ENCODE peak calls at places on chromosomes 3 and 15, in four cellular contexts. A is breast epithelium, F is retinal pigment epithelial cell, H is H7. G is an unnamed sample.

GRCh38 chr15:57217716-57218598 is 158.3 kb upstream of the CGNL1 start:
- DNase-seq in A (no peak), F (no peak), H (no peak), G (no peak)

GRCh38 chr3:49683162-49683561 is 6.1 kb downstream of the MST1 start:
- DNase-seq in A (no peak), F (no peak), H (no peak), G (no peak)

GRCh38 chr3:179811321-179812095 is 158.7 kb downstream of the USP13 start:
- DNase-seq in A (no peak), F (no peak), H (peak; percentile 72), G (no peak)

GRCh38 chr15:83192742-83193141 is 14.9 kb downstream of the HDGFL3 start:
- DNase-seq in A (no peak), F (no peak), H (no peak), G (no peak)

GRCh38 chr3:112011376-112011940 is 12.7 kb downstream of the TAGLN3 start:
- DNase-seq in A (no peak), F (no peak), H (no peak), G (no peak)

GRCh38 chr3:141644931-141645330 is 93.2 kb upstream of the RNF7 start:
- DNase-seq in A (peak; percentile 77), F (no peak), H (peak; percentile 68), G (peak; percentile 28)

GRCh38 chr15:78402056-78402610 is 35.9 kb upstream of the IREB2 start:
- DNase-seq in A (no peak), F (no peak), H (no peak), G (no peak)

GRCh38 chr3:181056276-181056675 is 66.7 kb upstream of the DNAJC19 start:
- DNase-seq in A (no peak), F (no peak), H (no peak), G (no peak)

GRCh38 chr3:123085293-123085949 is 18.6 kb downstream of the PDIA5 start:
- DNase-seq in A (no peak), F (peak; percentile 70), H (no peak), G (no peak)

GRCh38 chr15:87498545-87498944 is 758.0 kb downstream of the NTRK3 start:
- DNase-seq in A (no peak), F (peak; percentile 20), H (no peak), G (no peak)

DNA sequence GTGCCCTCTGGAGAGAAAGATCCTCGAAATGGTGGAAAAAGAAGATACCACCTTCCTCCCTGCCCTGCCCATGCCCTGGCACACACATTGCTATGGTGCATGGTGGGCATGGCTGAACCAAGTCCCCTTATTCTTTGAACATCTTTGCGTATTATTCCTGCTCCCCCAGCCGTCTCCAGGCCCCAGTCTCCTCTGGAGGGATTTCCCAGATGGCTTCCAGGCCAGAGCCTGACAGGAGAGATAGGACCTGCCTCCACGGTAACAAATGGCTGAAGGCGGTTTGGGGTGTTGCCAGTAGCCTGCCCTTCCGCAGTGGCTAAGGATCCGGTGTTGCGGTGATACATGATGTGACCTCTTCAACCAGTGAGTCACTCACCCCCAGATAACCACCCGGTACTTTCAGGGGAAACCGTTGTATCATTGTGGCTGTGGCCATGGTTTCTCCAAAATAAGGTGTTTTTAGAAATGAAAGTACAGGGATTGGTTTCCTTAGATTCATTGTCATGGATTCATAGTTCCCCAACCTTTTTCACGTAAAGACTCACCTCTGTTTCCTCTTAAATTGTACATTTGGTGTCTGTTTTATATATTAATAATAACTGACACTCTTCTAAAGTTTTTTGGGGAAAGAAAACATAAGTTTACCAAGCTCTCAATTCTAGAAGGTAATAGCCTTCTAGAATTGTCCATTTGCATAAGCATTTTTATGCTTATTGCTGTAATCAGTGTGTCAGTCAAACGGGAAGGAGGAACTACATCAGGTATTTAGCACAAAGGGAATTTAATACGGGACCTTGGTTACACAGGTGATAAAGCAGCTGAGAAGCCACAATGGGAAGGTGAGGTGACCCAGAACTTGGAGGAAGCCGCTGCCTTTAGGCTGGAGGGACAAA is 25.9 kb downstream of the SMAD3 start:
- DNase-seq in A (no peak), F (peak; percentile 79), H (no peak), G (no peak)
- H3K4me3 ChIP-seq in A (no peak overlapping the region), F (no peak overlapping the region), H (no peak overlapping the region), G (no peak overlapping the region)

GRCh38 chr3:120460862-120461261 is 10.1 kb upstream of the FSTL1 start:
- DNase-seq in A (no peak), F (no peak), H (no peak), G (no peak)

GRCh38 chr3:120460217-120460616 is 9.4 kb upstream of the FSTL1 start:
- DNase-seq in A (no peak), F (no peak), H (no peak), G (no peak)

GRCh38 chr3:120461416-120461815 is 10.6 kb upstream of the FSTL1 start:
- DNase-seq in A (no peak), F (no peak), H (no peak), G (no peak)

GRCh38 chr3:120459196-120459595 is 8.4 kb upstream of the FSTL1 start:
- DNase-seq in A (no peak), F (no peak), H (no peak), G (no peak)

GRCh38 chr3:120462409-120462959 is 11.7 kb upstream of the FSTL1 start:
- DNase-seq in A (no peak), F (no peak), H (no peak), G (no peak)
- H3K4me3 ChIP-seq in A (no peak overlapping the region), F (no peak overlapping the region), H (no peak overlapping the region), G (no peak overlapping the region)

GRCh38 chr3:171269557-171269956 is 190.6 kb downstream of the TNIK start:
- DNase-seq in A (no peak), F (no peak), H (no peak), G (no peak)
- H3K4me3 ChIP-seq in A (no peak overlapping the region), F (no peak overlapping the region), H (no peak overlapping the region), G (no peak overlapping the region)

GRCh38 chr3:52291508-52292181 is 4.0 kb downstream of the GLYCTK start:
- DNase-seq in A (no peak), F (no peak), H (peak; percentile 86), G (no peak)

GRCh38 chr3:52289747-52290595 is 2.3 kb downstream of the GLYCTK start:
- DNase-seq in A (no peak), F (no peak), H (peak; percentile 63), G (no peak)

GRCh38 chr3:52289338-52289746 is 1.7 kb downstream of the GLYCTK start:
- DNase-seq in A (no peak), F (no peak), H (no peak), G (no peak)

GRCh38 chr3:52292247-52293065 is 4.8 kb downstream of the GLYCTK start:
- DNase-seq in A (no peak), F (no peak), H (peak; percentile 23), G (no peak)

GRCh38 chr3:52290596-52291507 is 3.2 kb downstream of the GLYCTK start:
- DNase-seq in A (no peak), F (no peak), H (peak; percentile 22), G (no peak)
- H3K4me3 ChIP-seq in A (no peak overlapping the region), F (no peak overlapping the region), H (no peak overlapping the region), G (no peak overlapping the region)

GRCh38 chr3:16516695-16517481 is 3.4 kb upstream of the RFTN1 start:
- DNase-seq in A (no peak), F (peak; percentile 29), H (peak; percentile 74), G (no peak)

GRCh38 chr3:16513141-16514020 is at the start of gene RFTN1:
- DNase-seq in A (no peak), F (no peak), H (peak; percentile 80), G (no peak)

GRCh38 chr3:16514021-16514700 is 662 bp upstream of the RFTN1 start:
- DNase-seq in A (no peak), F (no peak), H (no peak), G (no peak)

GRCh38 chr3:16515885-16516420 is 2.5 kb upstream of the RFTN1 start:
- DNase-seq in A (no peak), F (no peak), H (no peak), G (no peak)

GRCh38 chr3:16514799-16515353 is 1.4 kb upstream of the RFTN1 start:
- DNase-seq in A (no peak), F (no peak), H (no peak), G (no peak)
- H3K4me3 ChIP-seq in A (no peak overlapping the region), F (no peak overlapping the region), H (no peak overlapping the region), G (no peak overlapping the region)

GRCh38 chr3:152258448-152259302 is 10.1 kb upstream of the MBNL1 start:
- DNase-seq in A (no peak), F (peak; percentile 96), H (no peak), G (no peak)

GRCh38 chr3:152259480-152259879 is 9.2 kb upstream of the MBNL1 start:
- DNase-seq in A (no peak), F (no peak), H (no peak), G (no peak)

GRCh38 chr3:152256829-152257228 is 11.9 kb upstream of the MBNL1 start:
- DNase-seq in A (no peak), F (no peak), H (no peak), G (no peak)

GRCh38 chr3:152255290-152255689 is 13.4 kb upstream of the MBNL1 start:
- DNase-seq in A (no peak), F (no peak), H (no peak), G (no peak)

GRCh38 chr3:152257246-152258074 is 11.3 kb upstream of the MBNL1 start:
- DNase-seq in A (no peak), F (no peak), H (no peak), G (no peak)
- H3K4me3 ChIP-seq in A (no peak overlapping the region), F (no peak overlapping the region), H (no peak overlapping the region), G (no peak overlapping the region)

DNA sequence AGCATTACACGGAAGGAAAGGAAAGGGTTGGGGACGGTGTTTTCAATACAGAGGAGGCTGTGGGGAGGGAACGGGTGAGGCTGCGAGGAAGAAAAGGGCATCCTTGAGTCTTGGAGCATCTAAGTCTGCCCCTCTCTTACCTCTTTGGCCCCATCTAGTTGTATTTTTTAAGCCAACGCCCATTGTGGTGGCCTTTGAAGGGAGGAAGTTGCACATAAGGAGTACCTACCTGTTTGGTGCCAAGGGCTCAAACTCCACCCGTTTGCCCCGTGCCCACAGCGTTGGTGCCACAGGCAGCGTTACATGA is 146.1 kb upstream of the UMPS start:
- DNase-seq in A (no peak), F (no peak), H (no peak), G (no peak)
- H3K4me3 ChIP-seq in A (peak overlapping the region; percentile 70), F (peak overlapping the region; percentile 66), H (peak overlapping the region; percentile 62), G (peak overlapping the region; percentile 62)

GRCh38 chr3:42061711-42062408 is 29.3 kb upstream of the TRAK1 start:
- DNase-seq in A (no peak), F (no peak), H (peak; percentile 51), G (no peak)
- H3K4me3 ChIP-seq in A (peak overlapping the region; percentile 16), F (no peak overlapping the region), H (no peak overlapping the region), G (no peak overlapping the region)

DNA sequence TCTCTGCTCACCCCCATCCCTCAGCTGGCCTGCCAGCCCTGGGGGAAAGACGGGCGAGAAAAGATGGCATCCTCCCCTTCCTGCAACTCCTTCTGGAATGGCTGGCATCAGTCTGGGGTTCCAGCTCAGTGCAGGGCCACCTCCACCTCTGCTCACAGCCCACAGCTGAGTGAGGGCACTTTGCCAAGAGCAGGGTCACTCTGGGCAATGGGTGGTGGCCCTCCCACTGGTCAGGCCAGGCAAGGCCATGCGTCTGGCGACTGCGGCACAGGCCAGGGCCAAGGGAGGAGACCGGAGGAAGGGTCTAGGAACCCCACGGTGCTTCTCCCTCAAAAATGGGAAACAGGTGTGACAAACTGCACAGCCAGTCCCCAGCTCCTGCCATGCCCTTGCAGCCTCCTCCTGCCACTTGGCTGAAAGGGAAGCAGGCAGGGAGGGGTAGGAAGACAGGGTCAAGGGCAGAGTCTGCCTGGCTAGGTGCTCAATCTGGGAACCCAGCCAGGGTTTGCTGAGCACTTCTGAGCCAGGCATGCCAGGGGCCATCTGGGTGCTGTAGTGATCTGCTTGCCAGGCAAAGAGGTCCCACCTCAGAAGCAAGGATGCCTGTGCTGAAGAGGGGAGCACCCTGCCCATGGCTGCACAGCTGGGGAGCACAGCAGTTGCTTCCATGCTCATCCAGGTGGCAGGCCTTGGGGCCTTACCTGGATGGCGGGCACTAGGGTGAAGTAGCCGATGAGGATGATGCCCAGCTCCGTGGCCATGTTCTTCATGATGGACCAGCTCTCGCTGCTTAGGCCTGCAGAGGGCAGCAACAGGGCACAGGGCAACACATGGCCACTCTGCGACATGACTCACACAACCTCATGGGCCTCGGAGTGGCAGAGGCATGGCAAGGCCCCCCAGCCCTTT is 41.2 kb downstream of the PTPN23 start:
- DNase-seq in A (no peak), F (no peak), H (peak; percentile 75), G (no peak)
- H3K4me3 ChIP-seq in A (peak overlapping the region; percentile 39), F (no peak overlapping the region), H (no peak overlapping the region), G (no peak overlapping the region)

G was measured in esophagus squamous epithelium.